ENCODE peak calls at places on chromosomes 1 and 21, in four cellular contexts. V, N, H and A are unnamed samples.

GRCh38 chr1:8667869-8668595 is 149.4 kb downstream of the RERE start:
- DNase-seq in V (no peak), N (peak), H (no peak), A (no peak)

GRCh38 chr21:16838330-16838729 is 674.5 kb upstream of the CXADR start:
- DNase-seq in V (no peak), N (no peak), H (no peak), A (no peak)

GRCh38 chr1:50491142-50491541 is 67.9 kb upstream of the DMRTA2 start:
- DNase-seq in V (no peak), N (no peak), H (no peak), A (no peak)

GRCh38 chr1:37995773-37996379 is 6.1 kb upstream of the SF3A3 start:
- DNase-seq in V (no peak), N (no peak), H (no peak), A (no peak)

GRCh38 chr1:212270564-212270963 is 14.6 kb upstream of the PPP2R5A start:
- DNase-seq in V (no peak), N (no peak), H (no peak), A (no peak)

GRCh38 chr1:179099891-179100290 is 18.0 kb downstream of the TOR3A start:
- DNase-seq in V (no peak), N (no peak), H (no peak), A (no peak)

GRCh38 chr1:36034692-36035091 is 49.2 kb upstream of the TEKT2 start:
- DNase-seq in V (peak), N (no peak), H (no peak), A (peak)

GRCh38 chr1:35560256-35561225 is 2.9 kb downstream of the NCDN start:
- DNase-seq in V (no peak), N (no peak), H (no peak), A (no peak)

GRCh38 chr1:115220340-115221030 is 117.6 kb downstream of the NGF start:
- DNase-seq in V (no peak), N (no peak), H (no peak), A (no peak)

GRCh38 chr1:201716742-201717135 is 112.2 kb upstream of the IPO9 start:
- DNase-seq in V (no peak), N (no peak), H (no peak), A (no peak)

GRCh38 chr1:231039161-231040018 is 664 bp downstream of the FAM89A start:
- DNase-seq in V (peak), N (no peak), H (no peak), A (peak)

GRCh38 chr1:192477630-192478029 is 97.9 kb upstream of the RGS1 start:
- DNase-seq in V (no peak), N (peak), H (peak), A (peak)

GRCh38 chr1:228989992-228990827 is 254.9 kb downstream of the RHOU start:
- DNase-seq in V (no peak), N (peak), H (no peak), A (no peak)

GRCh38 chr1:61244114-61244513 is 161.8 kb downstream of the NFIA start:
- DNase-seq in V (no peak), N (no peak), H (no peak), A (no peak)

GRCh38 chr1:13825033-13825432 is 125.0 kb downstream of the PRDM2 start:
- DNase-seq in V (no peak), N (no peak), H (no peak), A (no peak)

GRCh38 chr1:210677533-210677932 is 348.8 kb downstream of the HHAT start:
- DNase-seq in V (no peak), N (no peak), H (peak), A (no peak)

GRCh38 chr1:42743302-42744029 is 3.4 kb upstream of the CLDN19 start:
- DNase-seq in V (no peak), N (no peak), H (no peak), A (no peak)

GRCh38 chr1:183953031-183953430 is 84.5 kb downstream of the COLGALT2 start:
- DNase-seq in V (no peak), N (no peak), H (no peak), A (no peak)

GRCh38 chr21:37862536-37862935 is 53.7 kb downstream of the KCNJ6 start:
- DNase-seq in V (no peak), N (no peak), H (no peak), A (peak)

GRCh38 chr1:51768971-51769601 is 109.4 kb downstream of the NRDC start:
- DNase-seq in V (peak), N (peak), H (no peak), A (peak)
- TF ChIP-seq JUNB in V (no peak), N (no peak), H (no peak), A (no peak)

GRCh38 chr1:27400963-27401341 is 8.5 kb downstream of the GPR3 start:
- DNase-seq in V (no peak), N (no peak), H (no peak), A (no peak)

GRCh38 chr1:27402349-27402754 is 9.9 kb downstream of the GPR3 start:
- DNase-seq in V (no peak), N (peak), H (no peak), A (no peak)

GRCh38 chr1:27398405-27399149 is 6.2 kb downstream of the GPR3 start:
- DNase-seq in V (no peak), N (no peak), H (no peak), A (no peak)

GRCh38 chr1:27399251-27399885 is 6.9 kb downstream of the GPR3 start:
- DNase-seq in V (no peak), N (no peak), H (no peak), A (no peak)

GRCh38 chr1:27400035-27400962 is 7.9 kb downstream of the GPR3 start:
- DNase-seq in V (no peak), N (no peak), H (no peak), A (no peak)
- TF ChIP-seq CHD4 in V (no peak), N (no peak), H (no peak), A (no peak)

GRCh38 chr1:71350330-71350729 is 269.5 kb upstream of the ZRANB2 start:
- DNase-seq in V (no peak), N (no peak), H (no peak), A (no peak)

GRCh38 chr1:71345491-71345890 is 264.7 kb upstream of the ZRANB2 start:
- DNase-seq in V (no peak), N (no peak), H (no peak), A (no peak)

GRCh38 chr1:71351438-71351837 is 270.6 kb upstream of the ZRANB2 start:
- DNase-seq in V (no peak), N (no peak), H (no peak), A (no peak)

GRCh38 chr1:71350805-71351204 is 270.0 kb upstream of the ZRANB2 start:
- DNase-seq in V (no peak), N (no peak), H (no peak), A (no peak)
- TF ChIP-seq EP300 in V (no peak), N (no peak), H (no peak), A (no peak)

DNA sequence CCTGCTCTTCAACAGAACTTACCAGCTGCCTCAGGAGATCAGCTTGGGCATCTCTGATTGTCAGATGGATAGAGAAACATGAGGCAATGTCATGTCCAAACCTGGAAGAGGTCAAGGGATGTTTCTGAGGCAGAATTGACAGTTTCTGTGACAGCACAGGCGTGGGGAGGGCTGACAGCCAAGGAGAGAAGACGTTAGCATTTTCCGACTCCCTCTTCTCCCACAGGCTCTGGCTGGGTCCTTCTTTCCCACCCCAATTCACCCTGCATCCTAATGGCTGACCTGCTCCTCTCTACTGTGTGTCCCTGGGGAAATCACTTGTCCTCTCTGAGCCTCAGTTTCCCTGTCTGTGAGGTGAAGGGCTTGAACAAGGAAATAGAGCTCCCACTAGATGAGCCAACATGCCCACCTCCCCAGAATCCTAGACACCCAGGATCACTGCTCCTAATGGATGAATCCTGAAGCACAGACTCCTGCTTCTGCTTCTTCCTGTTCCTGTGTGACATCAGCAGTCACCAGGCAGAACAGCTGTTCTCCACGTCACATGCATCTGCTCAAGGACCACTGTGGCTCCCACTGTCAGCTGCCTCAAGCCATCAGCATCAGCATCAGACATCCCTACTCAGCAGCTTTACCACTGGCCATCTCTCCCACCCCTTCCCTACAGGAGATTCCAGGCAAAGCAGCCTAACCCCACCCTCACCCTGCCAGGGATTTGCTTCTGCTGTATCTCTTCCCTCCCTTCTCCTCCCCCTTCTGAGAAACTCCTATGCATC is 408.0 kb downstream of the MATN1 start:
- DNase-seq in V (no peak), N (no peak), H (no peak), A (no peak)
- TF ChIP-seq JUNB in V (no peak), N (no peak), H (no peak), A (no peak)